ENCODE peak calls at places on chromosome 14, in eight cellular contexts. One of them, this sample, is unnamed.

GRCh38 chr14:99958380-99958779 is 106.8 kb upstream of the EVL start:
- DNase-seq in H1: no peak
- DNase-seq in HCT116: no peak
- DNase-seq in K562: no peak
- DNase-seq in GM12878: no peak
- DNase-seq in HepG2: no peak
- DNase-seq in endothelial cell of umbilical vein: no peak
- DNase-seq in SK-N-SH: no peak
- DNase-seq in this sample: no peak

GRCh38 chr14:75811862-75812505 is 150.9 kb downstream of the TTLL5 start:
- DNase-seq in H1: no peak
- DNase-seq in HCT116: no peak
- DNase-seq in K562: no peak
- DNase-seq in GM12878: no peak
- DNase-seq in HepG2: no peak
- DNase-seq in endothelial cell of umbilical vein: no peak
- DNase-seq in SK-N-SH: peak
- DNase-seq in this sample: no peak

GRCh38 chr14:70995671-70996070 is 88.4 kb downstream of the PCNX1 start:
- DNase-seq in H1: no peak
- DNase-seq in HCT116: no peak
- DNase-seq in K562: no peak
- DNase-seq in GM12878: no peak
- DNase-seq in HepG2: peak
- DNase-seq in endothelial cell of umbilical vein: no peak
- DNase-seq in SK-N-SH: no peak
- DNase-seq in this sample: no peak

GRCh38 chr14:97978336-97978735 is 1181.2 kb downstream of the VRK1 start:
- DNase-seq in H1: peak
- DNase-seq in HCT116: peak
- DNase-seq in K562: no peak
- DNase-seq in GM12878: no peak
- DNase-seq in HepG2: no peak
- DNase-seq in endothelial cell of umbilical vein: no peak
- DNase-seq in SK-N-SH: peak
- DNase-seq in this sample: peak

GRCh38 chr14:85142982-85143381 is 387.0 kb upstream of the FLRT2 start:
- DNase-seq in H1: no peak
- DNase-seq in HCT116: no peak
- DNase-seq in K562: no peak
- DNase-seq in GM12878: no peak
- DNase-seq in HepG2: no peak
- DNase-seq in endothelial cell of umbilical vein: no peak
- DNase-seq in SK-N-SH: no peak
- DNase-seq in this sample: no peak

GRCh38 chr14:71521736-71522135 is 410.5 kb upstream of the RGS6 start:
- DNase-seq in H1: no peak
- DNase-seq in HCT116: no peak
- DNase-seq in K562: no peak
- DNase-seq in GM12878: no peak
- DNase-seq in HepG2: no peak
- DNase-seq in endothelial cell of umbilical vein: no peak
- DNase-seq in SK-N-SH: no peak
- DNase-seq in this sample: no peak

GRCh38 chr14:104405566-104406226 is 173.9 kb upstream of the C14orf180 start:
- DNase-seq in H1: no peak
- DNase-seq in HCT116: no peak
- DNase-seq in K562: no peak
- DNase-seq in GM12878: no peak
- DNase-seq in HepG2: no peak
- DNase-seq in endothelial cell of umbilical vein: no peak
- DNase-seq in SK-N-SH: no peak
- DNase-seq in this sample: no peak

GRCh38 chr14:65032319-65032718 is 45.6 kb downstream of the FNTB start:
- DNase-seq in H1: no peak
- DNase-seq in HCT116: no peak
- DNase-seq in K562: no peak
- DNase-seq in GM12878: no peak
- DNase-seq in HepG2: no peak
- DNase-seq in endothelial cell of umbilical vein: no peak
- DNase-seq in SK-N-SH: no peak
- DNase-seq in this sample: no peak

GRCh38 chr14:57009585-57010515 is 199.6 kb upstream of the OTX2 start:
- DNase-seq in H1: no peak
- DNase-seq in HCT116: no peak
- DNase-seq in K562: peak
- DNase-seq in GM12878: no peak
- DNase-seq in HepG2: no peak
- DNase-seq in endothelial cell of umbilical vein: no peak
- DNase-seq in SK-N-SH: peak
- DNase-seq in this sample: no peak

GRCh38 chr14:51638071-51638944 is 13.4 kb upstream of the FRMD6 start:
- DNase-seq in H1: peak
- DNase-seq in HCT116: no peak
- DNase-seq in K562: no peak
- DNase-seq in GM12878: no peak
- DNase-seq in HepG2: peak
- DNase-seq in endothelial cell of umbilical vein: no peak
- DNase-seq in SK-N-SH: no peak
- DNase-seq in this sample: no peak

GRCh38 chr14:61547186-61548121 is 147.9 kb upstream of the HIF1A start:
- DNase-seq in H1: no peak
- DNase-seq in HCT116: no peak
- DNase-seq in K562: no peak
- DNase-seq in GM12878: no peak
- DNase-seq in HepG2: no peak
- DNase-seq in endothelial cell of umbilical vein: peak
- DNase-seq in SK-N-SH: no peak
- DNase-seq in this sample: no peak

GRCh38 chr14:75521415-75522199 is 662 bp upstream of the BATF start:
- DNase-seq in H1: no peak
- DNase-seq in HCT116: no peak
- DNase-seq in K562: no peak
- DNase-seq in GM12878: no peak
- DNase-seq in HepG2: peak
- DNase-seq in endothelial cell of umbilical vein: no peak
- DNase-seq in SK-N-SH: no peak
- DNase-seq in this sample: no peak

GRCh38 chr14:32007755-32008374 is 69.2 kb upstream of the ARHGAP5 start:
- DNase-seq in H1: no peak
- DNase-seq in HCT116: no peak
- DNase-seq in K562: no peak
- DNase-seq in GM12878: no peak
- DNase-seq in HepG2: no peak
- DNase-seq in endothelial cell of umbilical vein: no peak
- DNase-seq in SK-N-SH: no peak
- DNase-seq in this sample: no peak

GRCh38 chr14:30445852-30446251 is 113.1 kb upstream of the G2E3 start:
- DNase-seq in H1: no peak
- DNase-seq in HCT116: no peak
- DNase-seq in K562: no peak
- DNase-seq in GM12878: no peak
- DNase-seq in HepG2: no peak
- DNase-seq in endothelial cell of umbilical vein: no peak
- DNase-seq in SK-N-SH: no peak
- DNase-seq in this sample: no peak

GRCh38 chr14:67623114-67623513 is 3.4 kb downstream of the ARG2 start:
- DNase-seq in H1: no peak
- DNase-seq in HCT116: no peak
- DNase-seq in K562: no peak
- DNase-seq in GM12878: no peak
- DNase-seq in HepG2: peak
- DNase-seq in endothelial cell of umbilical vein: peak
- DNase-seq in SK-N-SH: no peak
- DNase-seq in this sample: peak

GRCh38 chr14:67618617-67619063 is 1.1 kb upstream of the ARG2 start:
- DNase-seq in H1: no peak
- DNase-seq in HCT116: no peak
- DNase-seq in K562: peak
- DNase-seq in GM12878: no peak
- DNase-seq in HepG2: peak
- DNase-seq in endothelial cell of umbilical vein: peak
- DNase-seq in SK-N-SH: peak
- DNase-seq in this sample: peak

GRCh38 chr14:67620217-67620789 is 583 bp downstream of the ARG2 start:
- DNase-seq in H1: peak
- DNase-seq in HCT116: no peak
- DNase-seq in K562: no peak
- DNase-seq in GM12878: no peak
- DNase-seq in HepG2: no peak
- DNase-seq in endothelial cell of umbilical vein: peak
- DNase-seq in SK-N-SH: peak
- DNase-seq in this sample: no peak

GRCh38 chr14:67622675-67623074 is 3.0 kb downstream of the ARG2 start:
- DNase-seq in H1: no peak
- DNase-seq in HCT116: no peak
- DNase-seq in K562: peak
- DNase-seq in GM12878: no peak
- DNase-seq in HepG2: peak
- DNase-seq in endothelial cell of umbilical vein: peak
- DNase-seq in SK-N-SH: no peak
- DNase-seq in this sample: peak

GRCh38 chr14:67619446-67620216 is at the start of gene ARG2:
- DNase-seq in H1: peak
- DNase-seq in HCT116: peak
- DNase-seq in K562: peak
- DNase-seq in GM12878: peak
- DNase-seq in HepG2: peak
- DNase-seq in endothelial cell of umbilical vein: peak
- DNase-seq in SK-N-SH: peak
- DNase-seq in this sample: no peak
- TF ChIP-seq POLR2AphosphoS5 in H1: peak
- TF ChIP-seq POLR2AphosphoS5 in HCT116: peak
- TF ChIP-seq POLR2AphosphoS5 in K562: no peak
- TF ChIP-seq POLR2AphosphoS5 in GM12878: no peak
- TF ChIP-seq POLR2AphosphoS5 in HepG2: peak
- TF ChIP-seq POLR2AphosphoS5 in endothelial cell of umbilical vein: no peak
- TF ChIP-seq POLR2AphosphoS5 in SK-N-SH: no peak
- TF ChIP-seq POLR2AphosphoS5 in this sample: peak

DNA sequence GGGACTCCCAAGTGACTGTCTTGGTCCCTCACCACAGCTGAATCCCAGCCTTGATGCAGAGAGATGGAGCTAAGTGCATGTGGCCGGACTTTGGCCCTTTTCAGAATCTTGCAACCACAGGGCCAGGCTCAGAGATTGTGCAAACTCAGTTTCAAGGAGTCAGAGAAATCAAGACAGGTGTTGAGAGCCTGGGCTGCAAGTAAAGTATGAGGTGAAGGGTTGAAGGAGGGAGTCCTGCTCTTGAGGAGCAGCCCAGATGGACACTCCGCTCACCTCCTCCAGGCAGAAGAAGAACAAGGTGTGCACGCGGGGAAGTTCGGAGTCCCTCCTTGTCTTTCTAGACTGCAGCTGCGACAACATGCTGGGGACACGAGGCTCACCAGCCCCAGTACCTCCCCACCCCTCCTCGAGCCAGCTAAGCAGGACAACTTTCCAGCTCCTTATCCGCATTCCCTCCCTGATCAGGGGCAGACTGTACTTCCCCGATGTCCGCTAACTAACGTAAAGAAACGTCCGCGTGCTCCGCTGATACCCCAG is 6.4 kb upstream of the BMP4 start:
- DNase-seq in H1: no peak
- DNase-seq in HCT116: no peak
- DNase-seq in K562: no peak
- DNase-seq in GM12878: no peak
- DNase-seq in HepG2: no peak
- DNase-seq in endothelial cell of umbilical vein: no peak
- DNase-seq in SK-N-SH: no peak
- DNase-seq in this sample: no peak
- H3K9ac ChIP-seq in H1: no peak
- H3K9ac ChIP-seq in HCT116: no peak
- H3K9ac ChIP-seq in K562: no peak
- H3K9ac ChIP-seq in GM12878: no peak
- H3K9ac ChIP-seq in HepG2: no peak
- H3K9ac ChIP-seq in endothelial cell of umbilical vein: no peak
- H3K9ac ChIP-seq in SK-N-SH: no peak
- H3K9ac ChIP-seq in this sample: no peak

GRCh38 chr14:58650857-58651256 is 13.1 kb downstream of the DACT1 start:
- DNase-seq in H1: no peak
- DNase-seq in HCT116: no peak
- DNase-seq in K562: no peak
- DNase-seq in GM12878: no peak
- DNase-seq in HepG2: no peak
- DNase-seq in endothelial cell of umbilical vein: no peak
- DNase-seq in SK-N-SH: no peak
- DNase-seq in this sample: no peak

GRCh38 chr14:58647777-58648176 is 10.0 kb downstream of the DACT1 start:
- DNase-seq in H1: no peak
- DNase-seq in HCT116: no peak
- DNase-seq in K562: no peak
- DNase-seq in GM12878: no peak
- DNase-seq in HepG2: no peak
- DNase-seq in endothelial cell of umbilical vein: no peak
- DNase-seq in SK-N-SH: no peak
- DNase-seq in this sample: no peak

GRCh38 chr14:58643366-58643765 is 5.6 kb downstream of the DACT1 start:
- DNase-seq in H1: no peak
- DNase-seq in HCT116: no peak
- DNase-seq in K562: no peak
- DNase-seq in GM12878: no peak
- DNase-seq in HepG2: no peak
- DNase-seq in endothelial cell of umbilical vein: no peak
- DNase-seq in SK-N-SH: peak
- DNase-seq in this sample: no peak

GRCh38 chr14:58645641-58646040 is 7.9 kb downstream of the DACT1 start:
- DNase-seq in H1: no peak
- DNase-seq in HCT116: no peak
- DNase-seq in K562: no peak
- DNase-seq in GM12878: no peak
- DNase-seq in HepG2: no peak
- DNase-seq in endothelial cell of umbilical vein: no peak
- DNase-seq in SK-N-SH: no peak
- DNase-seq in this sample: no peak

DNA sequence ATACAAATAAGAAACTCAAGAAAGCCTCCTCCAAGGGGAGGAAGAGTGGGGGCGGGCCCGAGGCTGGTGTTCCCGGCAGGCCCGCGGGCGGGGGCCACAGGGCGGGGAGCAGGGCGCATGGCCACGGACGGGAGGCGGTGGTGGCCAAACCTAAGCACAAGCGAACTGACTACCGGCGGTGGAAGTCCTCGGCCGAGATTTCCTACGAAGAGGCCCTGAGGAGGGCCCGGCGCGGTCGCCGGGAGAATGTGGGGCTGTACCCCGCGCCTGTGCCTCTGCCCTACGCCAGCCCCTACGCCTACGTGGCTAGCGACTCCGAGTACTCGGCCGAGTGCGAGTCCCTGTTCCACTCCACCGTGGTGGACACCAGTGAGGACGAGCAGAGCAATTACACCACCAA is 8.7 kb downstream of the DACT1 start:
- DNase-seq in H1: no peak
- DNase-seq in HCT116: no peak
- DNase-seq in K562: peak
- DNase-seq in GM12878: no peak
- DNase-seq in HepG2: no peak
- DNase-seq in endothelial cell of umbilical vein: no peak
- DNase-seq in SK-N-SH: no peak
- DNase-seq in this sample: no peak
- TF ChIP-seq POLR2AphosphoS5 in H1: no peak
- TF ChIP-seq POLR2AphosphoS5 in HCT116: no peak
- TF ChIP-seq POLR2AphosphoS5 in K562: no peak
- TF ChIP-seq POLR2AphosphoS5 in GM12878: no peak
- TF ChIP-seq POLR2AphosphoS5 in HepG2: no peak
- TF ChIP-seq POLR2AphosphoS5 in endothelial cell of umbilical vein: no peak
- TF ChIP-seq POLR2AphosphoS5 in SK-N-SH: no peak
- TF ChIP-seq POLR2AphosphoS5 in this sample: no peak

GRCh38 chr14:89303452-89304435 is 113.3 kb downstream of the FOXN3 start:
- DNase-seq in H1: no peak
- DNase-seq in HCT116: no peak
- DNase-seq in K562: no peak
- DNase-seq in GM12878: peak
- DNase-seq in HepG2: peak
- DNase-seq in endothelial cell of umbilical vein: peak
- DNase-seq in SK-N-SH: no peak
- DNase-seq in this sample: no peak
- H3K9ac ChIP-seq in H1: no peak
- H3K9ac ChIP-seq in HCT116: peak
- H3K9ac ChIP-seq in K562: no peak
- H3K9ac ChIP-seq in GM12878: peak
- H3K9ac ChIP-seq in HepG2: no peak
- H3K9ac ChIP-seq in endothelial cell of umbilical vein: peak
- H3K9ac ChIP-seq in SK-N-SH: peak
- H3K9ac ChIP-seq in this sample: no peak